ENCODE peak calls at places on chromosomes 16 and 17, in eight cellular contexts. Z, V, F, J, G, I, C and P are unnamed samples.

GRCh38 chr16:31458073-31458834 is 1.0 kb upstream of the ARMC5 start:
- DNase-seq in Z (peak), I (no peak), C (peak), F (peak), V (peak), J (no peak), G (no peak), P (no peak)

GRCh38 chr17:74089869-74090464 is 113.5 kb upstream of the RPL38 start:
- DNase-seq in F (peak), V (peak), G (peak), C (peak), Z (peak), I (peak), J (no peak), P (no peak)

GRCh38 chr16:1903220-1903574 is 15.0 kb downstream of the HS3ST6 start:
- DNase-seq in V (no peak), C (no peak), I (no peak), Z (no peak), F (no peak), G (no peak), J (no peak), P (no peak)

GRCh38 chr17:76008208-76008607 is 7.6 kb downstream of the CDK3 start:
- DNase-seq in F (no peak), Z (no peak), J (no peak), I (no peak), C (no peak), G (no peak), V (no peak), P (no peak)

GRCh38 chr17:37672545-37673078 is 29.4 kb upstream of the DDX52 start:
- DNase-seq in V (no peak), F (no peak), C (no peak), I (no peak), J (no peak), Z (no peak), G (no peak), P (no peak)

GRCh38 chr17:74433421-74434121 is 1.7 kb downstream of the GPRC5C start:
- DNase-seq in Z (no peak), J (no peak), G (no peak), C (peak), I (no peak), F (no peak), V (peak), P (no peak)

GRCh38 chr17:44970136-44970737 is 2.1 kb upstream of the C1QL1 start:
- DNase-seq in Z (peak), V (no peak), G (no peak), J (no peak), F (no peak), C (no peak), I (no peak), P (peak)

GRCh38 chr17:58337600-58338453 is 9.2 kb upstream of the TSPOAP1 start:
- DNase-seq in Z (peak), I (peak), J (peak), F (no peak), G (no peak), C (peak), V (peak), P (peak)

GRCh38 chr17:67244621-67245072 is 349 bp downstream of the HELZ start:
- DNase-seq in V (no peak), C (peak), F (peak), J (no peak), G (no peak), I (no peak), Z (peak), P (peak)

GRCh38 chr17:38326996-38327792 is 16.6 kb downstream of the GPR179 start:
- DNase-seq in G (no peak), C (no peak), V (no peak), F (no peak), Z (no peak), I (no peak), J (no peak), P (no peak)

GRCh38 chr16:84507011-84507982 is 2.8 kb upstream of the MEAK7 start:
- DNase-seq in V (no peak), Z (peak), F (no peak), G (no peak), J (no peak), I (no peak), C (no peak), P (no peak)

GRCh38 chr17:40810505-40810904 is 10.7 kb upstream of the KRT28 start:
- DNase-seq in F (peak), V (no peak), C (no peak), G (no peak), Z (no peak), J (no peak), I (no peak), P (no peak)

GRCh38 chr17:44981221-44981968 is 13.3 kb upstream of the C1QL1 start:
- DNase-seq in I (no peak), G (no peak), C (no peak), F (peak), J (no peak), Z (no peak), V (no peak), P (no peak)

GRCh38 chr16:12541672-12542071 is 262.0 kb downstream of the CPPED1 start:
- DNase-seq in Z (no peak), V (no peak), C (peak), F (no peak), I (peak), G (no peak), J (no peak), P (no peak)

GRCh38 chr17:5837055-5837491 is 233.1 kb upstream of the WSCD1 start:
- DNase-seq in C (no peak), J (no peak), Z (no peak), I (no peak), V (no peak), F (peak), G (peak), P (no peak)

GRCh38 chr16:18833707-18834505 is 32.6 kb upstream of the ARL6IP1 start:
- DNase-seq in G (no peak), I (no peak), F (no peak), J (no peak), C (no peak), Z (no peak), V (no peak), P (no peak)

GRCh38 chr17:12982224-12982623 is 35.6 kb downstream of the ELAC2 start:
- DNase-seq in C (no peak), F (no peak), I (no peak), V (no peak), J (no peak), G (no peak), Z (no peak), P (no peak)

GRCh38 chr17:72754513-72754912 is 338.0 kb downstream of the SLC39A11 start:
- DNase-seq in G (no peak), V (no peak), I (no peak), J (no peak), Z (no peak), F (no peak), C (no peak), P (no peak)

GRCh38 chr16:3152273-3153076 is 17.6 kb downstream of the ZNF213 start:
- DNase-seq in Z (peak), G (peak), V (peak), J (peak), C (peak), F (peak), I (peak), P (peak)

GRCh38 chr16:17345043-17345442 is 125.7 kb downstream of the XYLT1 start:
- DNase-seq in J (peak), Z (peak), G (no peak), V (no peak), I (peak), F (no peak), C (no peak), P (peak)

GRCh38 chr16:75252946-75253911 is 1.8 kb upstream of the BCAR1 start:
- DNase-seq in I (no peak), Z (no peak), V (no peak), F (no peak), C (no peak), G (no peak), J (no peak), P (peak)

GRCh38 chr17:19979917-19980770 is 2.5 kb upstream of the AKAP10 start:
- DNase-seq in Z (peak), J (no peak), F (no peak), G (no peak), V (no peak), I (no peak), C (no peak), P (no peak)

GRCh38 chr16:80932725-80933124 is 74.0 kb downstream of the CMC2 start:
- DNase-seq in J (peak), Z (peak), G (no peak), C (no peak), V (no peak), F (no peak), I (peak), P (peak)

GRCh38 chr17:17018612-17019429 is 23.4 kb upstream of the MPRIP start:
- DNase-seq in F (no peak), I (no peak), C (no peak), J (no peak), Z (peak), V (peak), G (no peak), P (no peak)

GRCh38 chr17:31095239-31096105 is 695 bp downstream of the NF1 start:
- DNase-seq in V (peak), G (no peak), I (peak), J (peak), Z (peak), C (peak), F (peak), P (peak)
- TF ChIP-seq POLR2A in V (no peak), G (no peak), I (no peak), J (no peak), Z (no peak), C (no peak), F (peak), P (no peak)

GRCh38 chr17:28722413-28723158 is 2.8 kb downstream of the RPL23A start:
- DNase-seq in V (no peak), F (no peak), I (no peak), C (no peak), J (no peak), Z (no peak), G (no peak), P (no peak)

GRCh38 chr17:28718990-28719433 is 773 bp upstream of the RPL23A start:
- DNase-seq in C (no peak), V (no peak), J (no peak), I (no peak), Z (no peak), G (no peak), F (no peak), P (no peak)

GRCh38 chr17:28717578-28718316 is at the start of gene RAB34:
- DNase-seq in F (peak), G (no peak), V (no peak), J (peak), C (no peak), I (peak), Z (peak), P (peak)

GRCh38 chr17:28718317-28718672 is 627 bp upstream of the RAB34 start:
- DNase-seq in G (no peak), Z (no peak), V (no peak), I (no peak), C (no peak), F (no peak), J (no peak), P (no peak)

DNA sequence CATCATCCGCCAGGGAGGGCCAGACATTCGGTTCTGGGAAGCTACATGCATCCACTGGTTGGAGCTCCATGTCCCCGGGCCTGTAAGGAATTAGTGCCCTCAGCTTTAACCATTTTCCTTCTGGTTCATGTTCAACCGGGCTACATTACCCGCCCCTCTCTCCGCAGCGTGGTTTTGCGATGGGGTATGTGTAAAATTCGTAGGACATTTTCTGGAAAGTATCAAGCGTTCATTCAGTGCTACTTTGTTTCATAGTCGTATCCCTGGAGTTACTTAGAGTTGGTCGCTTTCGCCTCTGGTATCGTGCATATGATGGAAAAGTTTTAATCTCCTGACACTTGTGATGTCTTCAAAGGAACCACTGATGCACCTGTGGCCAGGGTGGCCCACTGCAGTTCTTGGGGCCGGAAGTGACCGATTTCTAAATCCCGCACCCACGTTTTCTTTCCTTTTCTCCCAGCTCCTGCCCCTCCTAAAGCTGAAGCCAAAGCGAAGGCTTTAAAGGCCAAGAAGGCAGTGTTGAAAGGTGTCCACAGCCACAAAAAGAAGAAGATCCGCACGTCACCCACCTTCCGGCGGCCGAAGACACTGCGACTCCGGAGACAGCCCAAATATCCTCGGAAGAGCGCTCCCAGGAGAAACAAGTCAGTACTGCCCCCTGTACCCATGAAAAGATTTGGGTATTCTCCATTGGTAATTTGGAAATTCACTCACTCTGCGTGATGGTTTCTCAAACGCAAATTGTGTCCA is 637 bp downstream of the RPL23A start:
- DNase-seq in J (no peak), G (no peak), I (no peak), F (no peak), V (no peak), Z (no peak), C (peak), P (no peak)
- TF ChIP-seq CTCF in J (no peak), G (no peak), I (no peak), F (no peak), V (no peak), Z (no peak), C (peak), P (no peak)

GRCh38 chr17:29369831-29370735 is 20.1 kb upstream of the TAOK1 start:
- DNase-seq in V (peak), J (peak), I (peak), Z (peak), G (peak), F (peak), C (peak), P (peak)
- TF ChIP-seq POLR2A in V (no peak), J (no peak), I (no peak), Z (no peak), G (no peak), F (no peak), C (no peak), P (no peak)

GRCh38 chr16:67454104-67454503 is 23.2 kb downstream of the HSD11B2 start:
- DNase-seq in V (peak), I (no peak), Z (no peak), G (no peak), F (no peak), C (no peak), J (no peak), P (no peak)

GRCh38 chr16:67454852-67455251 is 23.9 kb downstream of the HSD11B2 start:
- DNase-seq in C (no peak), Z (no peak), I (no peak), G (no peak), V (no peak), F (no peak), J (no peak), P (no peak)

GRCh38 chr16:67457611-67458010 is 23.3 kb downstream of the ATP6V0D1 start:
- DNase-seq in C (no peak), G (no peak), F (no peak), J (no peak), V (no peak), Z (no peak), I (no peak), P (no peak)

GRCh38 chr16:67458121-67458641 is 22.8 kb downstream of the ATP6V0D1 start:
- DNase-seq in C (no peak), G (no peak), Z (no peak), V (peak), F (no peak), I (no peak), J (no peak), P (no peak)

GRCh38 chr16:67456383-67457140 is 24.4 kb downstream of the ATP6V0D1 start:
- DNase-seq in V (peak), I (no peak), J (no peak), Z (peak), C (no peak), F (peak), G (no peak), P (peak)
- TF ChIP-seq CTCF in V (peak), I (peak), J (no peak), Z (peak), C (peak), F (no peak), G (peak), P (peak)

DNA sequence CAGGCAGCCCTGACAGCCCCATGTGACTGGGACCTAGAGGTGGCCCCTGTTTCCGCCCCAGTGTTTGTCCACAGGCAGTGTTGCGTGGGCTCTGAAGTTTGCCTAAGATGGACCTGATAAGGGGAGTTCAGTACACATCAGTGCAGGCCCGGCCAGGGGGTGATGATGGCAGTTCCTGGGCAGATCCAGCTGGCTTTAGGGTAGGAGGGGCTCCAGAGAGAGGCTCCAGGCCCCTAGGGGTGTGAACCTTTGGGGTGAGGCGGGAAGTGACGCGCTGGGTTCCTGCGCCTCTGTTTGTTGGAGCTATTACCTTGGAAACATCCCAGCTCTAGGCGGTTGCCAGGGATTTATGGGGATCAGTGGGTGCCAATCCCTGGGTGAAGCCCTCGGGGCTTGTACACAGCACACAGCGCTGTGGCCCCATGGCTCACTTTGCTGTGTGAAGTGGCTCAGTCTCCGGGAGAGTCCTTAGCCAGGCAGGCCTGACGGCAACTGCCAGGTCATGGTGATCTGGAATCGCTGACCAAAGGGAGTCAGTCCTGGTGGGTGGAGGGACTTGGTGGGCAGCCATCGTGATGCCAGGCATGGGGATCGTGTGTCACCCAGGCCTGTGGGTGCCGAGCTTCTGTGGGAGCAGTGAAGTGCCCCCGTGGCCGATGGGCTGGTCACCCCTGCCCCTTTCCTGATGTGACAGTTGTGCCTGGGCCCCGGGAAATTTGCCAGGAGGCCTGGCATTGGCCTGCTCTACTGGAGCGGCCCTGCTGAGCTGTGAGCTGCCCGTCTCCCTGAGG is 146.1 kb downstream of the SEC14L1 start:
- DNase-seq in C (peak), F (peak), I (no peak), V (peak), G (peak), J (peak), Z (peak), P (no peak)
- TF ChIP-seq POLR2A in C (no peak), F (peak), I (no peak), V (peak), G (no peak), J (no peak), Z (peak), P (no peak)

DNA sequence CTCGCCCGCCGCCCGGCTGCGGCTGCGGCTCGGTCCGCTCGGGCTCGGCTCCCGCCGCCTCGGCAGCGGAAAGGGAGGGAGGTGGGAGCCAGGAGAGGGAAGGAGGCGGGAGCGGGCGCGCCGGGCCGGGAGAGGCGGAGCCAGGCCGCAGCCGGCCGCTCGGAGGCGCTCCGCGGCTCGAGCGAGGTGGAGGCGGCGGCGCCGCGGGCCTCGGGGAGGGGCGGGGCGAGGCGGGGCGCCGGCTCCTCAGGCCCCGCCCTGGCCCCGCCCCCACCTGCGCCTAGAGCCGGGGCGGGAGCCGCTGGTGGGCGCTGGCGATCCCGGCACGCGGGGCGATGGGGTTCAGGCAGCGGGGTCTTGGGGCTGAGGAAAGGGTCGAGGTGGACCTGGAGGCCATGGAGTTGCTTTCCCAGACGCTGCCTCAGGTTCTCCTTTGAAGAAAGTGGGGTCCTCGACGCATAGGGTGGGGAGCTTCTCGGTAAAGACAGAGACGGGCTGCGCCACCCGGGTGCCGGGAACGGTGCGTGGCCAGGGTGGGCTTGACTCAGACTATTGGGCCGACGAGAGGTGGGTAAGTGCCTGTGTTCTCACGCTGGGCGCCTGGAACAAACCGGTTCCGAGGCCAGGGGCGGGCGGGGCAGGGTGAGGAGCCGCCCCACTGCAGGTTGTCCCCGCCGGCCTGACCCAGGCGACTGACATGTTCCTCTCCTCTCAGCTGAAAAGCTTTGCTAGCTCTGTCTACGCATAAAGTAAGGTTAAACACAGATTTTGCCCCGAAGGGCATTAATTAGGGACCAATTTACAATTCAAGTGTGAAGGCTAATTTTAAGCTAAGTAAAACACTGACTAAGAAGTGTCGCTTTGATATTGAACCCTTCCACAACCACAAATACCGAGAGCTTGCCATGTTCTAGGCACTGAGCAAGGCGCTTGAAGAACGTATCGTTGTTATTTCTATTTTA is at the start of gene CMTM4:
- DNase-seq in G (peak), I (peak), Z (peak), F (peak), C (peak), V (peak), J (peak), P (peak)
- TF ChIP-seq CTCF in G (no peak), I (peak), Z (no peak), F (peak), C (peak), V (no peak), J (no peak), P (peak)

GRCh38 chr17:83109793-83110645 is 30.6 kb downstream of the METRNL start:
- DNase-seq in Z (peak), F (peak), C (peak), G (peak), V (peak), I (peak), J (peak), P (peak)
- TF ChIP-seq POLR2A in Z (no peak), F (peak), C (no peak), G (no peak), V (no peak), I (no peak), J (no peak), P (no peak)